ENCODE peak calls at places on chromosome 21, in six cellular contexts. One of them, this sample, is unnamed. For H3K4me1, the result is how much of the 10 kb centered on the place peaks cover.

GRCh38 chr21:15495965-15496364 is 233.8 kb upstream of the USP25 start:
- DNase-seq in suprapubic skin: no peak
- DNase-seq in psoas muscle: no peak
- DNase-seq in ovary: no peak
- DNase-seq in upper lobe of left lung: no peak
- DNase-seq in iPS DF 6.9: no peak
- DNase-seq in this sample: no peak

GRCh38 chr21:38472709-38473108 is 25.6 kb downstream of the ERG start:
- DNase-seq in suprapubic skin: no peak
- DNase-seq in psoas muscle: no peak
- DNase-seq in upper lobe of left lung: no peak
- DNase-seq in iPS DF 6.9: no peak
- DNase-seq in ovary: no peak
- DNase-seq in this sample: no peak

GRCh38 chr21:44516342-44516741 is 23.7 kb downstream of the KRTAP10-1 start:
- DNase-seq in psoas muscle: peak
- DNase-seq in ovary: no peak
- DNase-seq in upper lobe of left lung: no peak
- DNase-seq in iPS DF 6.9: no peak
- DNase-seq in suprapubic skin: no peak
- DNase-seq in this sample: no peak

GRCh38 chr21:14531927-14532326 is 14.2 kb downstream of the SAMSN1 start:
- DNase-seq in psoas muscle: no peak
- DNase-seq in iPS DF 6.9: no peak
- DNase-seq in upper lobe of left lung: no peak
- DNase-seq in suprapubic skin: no peak
- DNase-seq in ovary: no peak
- DNase-seq in this sample: no peak

GRCh38 chr21:9839011-9839661 is 682.2 kb upstream of the TPTE start:
- DNase-seq in iPS DF 6.9: no peak
- DNase-seq in ovary: no peak
- DNase-seq in psoas muscle: peak
- DNase-seq in upper lobe of left lung: no peak
- DNase-seq in suprapubic skin: peak
- DNase-seq in this sample: no peak

GRCh38 chr21:15004721-15005370 is 60.0 kb downstream of the NRIP1 start:
- DNase-seq in ovary: no peak
- DNase-seq in upper lobe of left lung: no peak
- DNase-seq in iPS DF 6.9: no peak
- DNase-seq in suprapubic skin: no peak
- DNase-seq in psoas muscle: no peak
- DNase-seq in this sample: no peak

GRCh38 chr21:19913995-19914394 is 1084.2 kb upstream of the NCAM2 start:
- DNase-seq in suprapubic skin: no peak
- DNase-seq in ovary: no peak
- DNase-seq in psoas muscle: no peak
- DNase-seq in upper lobe of left lung: no peak
- DNase-seq in iPS DF 6.9: no peak
- DNase-seq in this sample: no peak

GRCh38 chr21:43754948-43755781 is 20.9 kb downstream of the CSTB start:
- DNase-seq in ovary: peak
- DNase-seq in iPS DF 6.9: no peak
- DNase-seq in psoas muscle: peak
- DNase-seq in upper lobe of left lung: no peak
- DNase-seq in suprapubic skin: no peak
- DNase-seq in this sample: no peak

GRCh38 chr21:27813750-27814149 is 846.9 kb upstream of the ADAMTS5 start:
- DNase-seq in psoas muscle: no peak
- DNase-seq in upper lobe of left lung: no peak
- DNase-seq in ovary: no peak
- DNase-seq in suprapubic skin: no peak
- DNase-seq in iPS DF 6.9: no peak
- DNase-seq in this sample: no peak

GRCh38 chr21:37896788-37897187 is 19.5 kb downstream of the KCNJ6 start:
- DNase-seq in suprapubic skin: no peak
- DNase-seq in ovary: no peak
- DNase-seq in upper lobe of left lung: no peak
- DNase-seq in psoas muscle: no peak
- DNase-seq in iPS DF 6.9: no peak
- DNase-seq in this sample: no peak

GRCh38 chr21:40019076-40019475 is 151.8 kb downstream of the PCP4 start:
- DNase-seq in psoas muscle: no peak
- DNase-seq in ovary: no peak
- DNase-seq in iPS DF 6.9: no peak
- DNase-seq in suprapubic skin: no peak
- DNase-seq in upper lobe of left lung: no peak
- DNase-seq in this sample: no peak

GRCh38 chr21:31335957-31336738 is 7.9 kb downstream of the TIAM1 start:
- DNase-seq in psoas muscle: no peak
- DNase-seq in upper lobe of left lung: no peak
- DNase-seq in ovary: no peak
- DNase-seq in iPS DF 6.9: no peak
- DNase-seq in suprapubic skin: no peak
- DNase-seq in this sample: no peak

GRCh38 chr21:27507695-27508094 is 540.8 kb upstream of the ADAMTS5 start:
- DNase-seq in iPS DF 6.9: no peak
- DNase-seq in psoas muscle: no peak
- DNase-seq in upper lobe of left lung: no peak
- DNase-seq in ovary: no peak
- DNase-seq in suprapubic skin: no peak
- DNase-seq in this sample: no peak

GRCh38 chr21:32604484-32604883 is 7.7 kb downstream of the CFAP298 start:
- DNase-seq in iPS DF 6.9: peak
- DNase-seq in suprapubic skin: no peak
- DNase-seq in ovary: no peak
- DNase-seq in upper lobe of left lung: no peak
- DNase-seq in psoas muscle: no peak
- DNase-seq in this sample: peak

GRCh38 chr21:16554522-16554921 is 824.7 kb downstream of the USP25 start:
- DNase-seq in ovary: no peak
- DNase-seq in psoas muscle: no peak
- DNase-seq in upper lobe of left lung: no peak
- DNase-seq in suprapubic skin: no peak
- DNase-seq in iPS DF 6.9: no peak
- DNase-seq in this sample: no peak

GRCh38 chr21:39385299-39386145 is 36.6 kb upstream of the HMGN1 start:
- DNase-seq in suprapubic skin: peak
- DNase-seq in iPS DF 6.9: no peak
- DNase-seq in psoas muscle: peak
- DNase-seq in ovary: peak
- DNase-seq in upper lobe of left lung: peak
- DNase-seq in this sample: no peak

GRCh38 chr21:37984416-37984815 is 68.2 kb upstream of the KCNJ6 start:
- DNase-seq in upper lobe of left lung: no peak
- DNase-seq in iPS DF 6.9: no peak
- DNase-seq in ovary: no peak
- DNase-seq in psoas muscle: no peak
- DNase-seq in suprapubic skin: no peak
- DNase-seq in this sample: no peak

GRCh38 chr21:41141031-41141457 is 26.9 kb upstream of the BACE2 start:
- DNase-seq in ovary: no peak
- DNase-seq in iPS DF 6.9: no peak
- DNase-seq in suprapubic skin: no peak
- DNase-seq in upper lobe of left lung: no peak
- DNase-seq in psoas muscle: no peak
- DNase-seq in this sample: no peak

GRCh38 chr21:15617968-15618367 is 111.8 kb upstream of the USP25 start:
- DNase-seq in upper lobe of left lung: no peak
- DNase-seq in ovary: no peak
- DNase-seq in psoas muscle: no peak
- DNase-seq in suprapubic skin: no peak
- DNase-seq in iPS DF 6.9: no peak
- DNase-seq in this sample: no peak

DNA sequence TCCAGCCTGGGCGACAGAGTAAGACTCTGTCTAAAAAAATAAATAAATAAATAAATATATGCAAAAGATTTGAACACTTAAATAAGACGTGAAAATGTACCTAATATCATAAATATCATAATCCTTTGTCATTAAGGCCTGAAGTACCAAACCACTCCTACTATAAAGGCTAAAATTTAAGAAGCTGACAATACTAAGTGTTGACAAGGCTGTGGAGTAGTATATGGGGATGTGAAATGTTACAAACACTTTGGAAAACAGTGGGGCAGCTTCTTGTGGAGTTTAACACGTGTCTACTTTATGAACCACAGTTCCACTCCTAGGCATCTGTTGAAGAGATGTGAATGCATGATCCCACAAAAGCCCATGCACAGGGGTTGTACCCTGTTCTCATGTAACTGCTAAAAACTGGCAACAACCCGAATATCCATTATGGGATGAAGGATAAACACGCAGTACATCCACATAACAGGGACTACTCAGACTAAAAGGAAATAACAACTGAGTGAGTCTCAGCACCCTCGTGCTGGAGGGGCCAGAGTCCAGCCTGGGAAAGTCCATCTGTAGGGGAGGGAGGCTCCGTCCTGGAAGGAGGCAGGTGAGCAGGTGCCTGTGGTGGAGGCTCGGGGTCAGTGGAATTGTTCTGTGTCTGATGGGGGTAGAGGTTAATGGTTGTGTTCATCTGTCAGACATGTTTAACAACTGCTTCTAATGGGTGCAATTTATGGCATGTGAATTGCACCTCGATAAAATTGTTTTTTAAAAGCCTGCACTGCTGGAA is 6.7 kb upstream of the SLC19A1 start:
- DNase-seq in ovary: peak
- DNase-seq in upper lobe of left lung: no peak
- DNase-seq in iPS DF 6.9: no peak
- DNase-seq in psoas muscle: peak
- DNase-seq in suprapubic skin: peak
- DNase-seq in this sample: no peak
- H3K4me1 ChIP-seq in ovary: under half
- H3K4me1 ChIP-seq in upper lobe of left lung: under half
- H3K4me1 ChIP-seq in iPS DF 6.9: under half
- H3K4me1 ChIP-seq in psoas muscle: under half
- H3K4me1 ChIP-seq in suprapubic skin: under half
- H3K4me1 ChIP-seq in this sample: under half

DNA sequence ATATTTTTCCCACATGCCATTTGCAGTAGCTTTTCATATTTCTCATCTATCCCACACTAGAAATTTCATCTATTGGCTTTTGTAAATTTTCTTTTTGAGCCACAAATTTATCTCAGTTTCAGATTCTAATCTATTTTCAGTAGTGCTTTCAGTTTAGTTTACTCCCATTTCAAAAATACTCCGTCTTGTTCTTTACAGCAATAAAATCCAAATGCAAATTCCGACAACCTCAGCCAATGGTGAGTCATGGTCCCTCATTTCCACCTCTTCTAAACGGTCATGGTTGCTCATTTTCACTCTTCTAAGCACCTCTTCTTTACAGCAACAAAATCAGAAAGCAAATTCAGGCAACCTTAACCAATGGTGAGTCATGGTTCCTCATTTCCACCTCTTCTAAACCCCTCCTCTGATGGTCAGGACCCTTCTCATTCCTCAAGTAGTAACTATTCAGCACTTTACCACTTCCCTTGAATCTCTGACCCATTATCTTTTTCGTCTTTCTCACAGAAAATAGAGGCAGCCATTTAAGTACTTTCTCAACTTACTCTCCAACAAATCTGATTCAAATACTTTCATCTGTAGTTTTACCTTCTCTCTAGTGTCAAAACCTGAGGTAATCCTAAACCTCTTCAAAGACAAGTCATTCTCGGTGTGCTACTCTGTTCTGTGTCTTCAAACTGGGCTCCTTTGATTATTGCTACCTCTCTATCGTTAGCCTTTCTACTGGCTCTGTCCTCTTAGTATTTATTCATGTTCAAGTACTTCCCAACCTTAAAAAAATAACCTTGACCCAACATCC is 34.4 kb downstream of the C21orf91 start:
- DNase-seq in upper lobe of left lung: no peak
- DNase-seq in psoas muscle: no peak
- DNase-seq in suprapubic skin: no peak
- DNase-seq in iPS DF 6.9: no peak
- DNase-seq in ovary: no peak
- DNase-seq in this sample: no peak
- H3K4me1 ChIP-seq in upper lobe of left lung: under half
- H3K4me1 ChIP-seq in psoas muscle: under half
- H3K4me1 ChIP-seq in suprapubic skin: under half
- H3K4me1 ChIP-seq in iPS DF 6.9: under half
- H3K4me1 ChIP-seq in ovary: under half
- H3K4me1 ChIP-seq in this sample: under half

DNA sequence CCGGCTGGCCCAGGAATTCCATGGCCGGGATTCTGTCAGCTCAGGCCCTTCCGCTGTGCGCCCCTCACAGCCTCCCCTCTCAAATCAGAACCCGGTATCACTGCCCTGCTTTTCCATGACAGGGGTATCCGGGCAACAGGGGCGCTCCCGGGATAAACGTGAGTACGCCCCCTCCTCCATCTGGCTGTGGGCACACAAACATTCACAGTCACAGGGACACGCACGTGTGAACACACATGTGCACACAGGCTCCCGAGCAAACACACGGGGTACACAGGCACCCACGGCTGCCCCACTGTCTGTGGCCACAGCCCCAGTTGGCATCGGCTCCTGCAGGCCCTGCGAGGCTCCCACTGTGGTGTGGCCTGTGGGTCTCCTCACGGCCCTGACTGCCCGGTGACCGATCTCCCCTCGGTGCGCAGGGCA is 16.7 kb downstream of the COL6A1 start:
- DNase-seq in psoas muscle: peak
- DNase-seq in ovary: peak
- DNase-seq in upper lobe of left lung: peak
- DNase-seq in suprapubic skin: peak
- DNase-seq in iPS DF 6.9: no peak
- DNase-seq in this sample: no peak
- H3K4me1 ChIP-seq in psoas muscle: under half
- H3K4me1 ChIP-seq in ovary: under half
- H3K4me1 ChIP-seq in upper lobe of left lung: under half
- H3K4me1 ChIP-seq in suprapubic skin: under half
- H3K4me1 ChIP-seq in iPS DF 6.9: under half
- H3K4me1 ChIP-seq in this sample: under half

DNA sequence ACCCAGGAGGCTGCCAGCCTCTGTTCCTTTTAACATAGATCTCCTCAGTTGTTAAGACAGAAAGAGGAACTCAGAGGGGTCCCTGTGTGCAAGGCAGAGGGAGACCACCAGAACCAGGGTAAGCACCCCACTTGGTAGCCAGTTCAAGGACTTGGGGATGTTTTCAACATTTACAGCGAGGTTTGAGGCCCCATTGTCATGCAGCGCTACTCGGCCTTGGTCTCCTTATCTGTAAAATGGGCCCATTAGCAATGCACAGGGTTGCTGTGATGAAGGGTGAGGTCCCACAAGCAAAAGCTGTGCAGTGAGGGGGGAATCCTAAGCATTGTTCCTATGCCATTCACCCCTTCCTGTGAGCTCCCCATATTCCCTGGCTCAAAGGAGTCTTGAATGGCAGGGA is 4.2 kb downstream of the SIM2 start:
- DNase-seq in psoas muscle: no peak
- DNase-seq in upper lobe of left lung: no peak
- DNase-seq in iPS DF 6.9: no peak
- DNase-seq in suprapubic skin: no peak
- DNase-seq in ovary: no peak
- DNase-seq in this sample: no peak
- H3K4me1 ChIP-seq in psoas muscle: under half
- H3K4me1 ChIP-seq in upper lobe of left lung: half or more
- H3K4me1 ChIP-seq in iPS DF 6.9: under half
- H3K4me1 ChIP-seq in suprapubic skin: half or more
- H3K4me1 ChIP-seq in ovary: under half
- H3K4me1 ChIP-seq in this sample: under half

This sample was measured in NT2/D1.